ENCODE peak calls at places on chromosomes 6 and 20, in seven cellular contexts. P is GM23248, Q is pancreas, H is ELR, B is left cardiac atrium, N is T-cell, G is type B pancreatic cell. T is an unnamed sample.

GRCh38 chr6:163943647-163944395 is 529.3 kb downstream of the QKI start:
- DNase-seq in Q (no peak), N (no peak), H (peak), G (no peak), B (no peak), P (no peak), T (peak)

GRCh38 chr20:6122111-6122872 is 538 bp downstream of the FERMT1 start:
- DNase-seq in B (no peak), P (peak), N (no peak), G (no peak), Q (no peak), H (peak), T (no peak)

GRCh38 chr6:158481612-158482473 is 78.0 kb upstream of the TMEM181 start:
- DNase-seq in Q (no peak), P (peak), B (no peak), N (no peak), G (no peak), H (peak), T (no peak)

GRCh38 chr6:105326216-105326615 is 76.7 kb downstream of the PREP start:
- DNase-seq in P (peak), N (no peak), B (no peak), Q (peak), H (peak), G (no peak), T (no peak)

GRCh38 chr20:6940052-6940451 is 172.6 kb downstream of the BMP2 start:
- DNase-seq in H (peak), N (no peak), B (no peak), G (no peak), Q (no peak), P (peak), T (no peak)

GRCh38 chr6:56486681-56487080 is 156.0 kb downstream of the DST start:
- DNase-seq in Q (no peak), H (no peak), P (peak), B (no peak), N (no peak), G (no peak), T (no peak)

GRCh38 chr6:20605581-20605980 is 71.3 kb downstream of the CDKAL1 start:
- DNase-seq in N (no peak), B (no peak), G (no peak), H (no peak), Q (no peak), P (peak), T (no peak)

GRCh38 chr20:45372646-45373352 is 5.3 kb downstream of the TP53TG5 start:
- DNase-seq in P (peak), G (no peak), N (no peak), Q (no peak), H (no peak), B (peak), T (peak)

GRCh38 chr6:33156561-33156960 is 35.7 kb downstream of the COL11A2 start:
- DNase-seq in G (no peak), H (no peak), B (no peak), P (no peak), N (no peak), Q (no peak), T (no peak)

GRCh38 chr6:79824231-79824630 is 123.1 kb downstream of the ELOVL4 start:
- DNase-seq in H (no peak), Q (no peak), G (no peak), B (no peak), P (peak), N (no peak), T (no peak)

GRCh38 chr20:47350181-47350550 is 6.3 kb downstream of the ZMYND8 start:
- DNase-seq in G (no peak), B (no peak), P (no peak), H (no peak), Q (no peak), N (peak), T (no peak)

GRCh38 chr6:155085582-155086253 is 90.6 kb downstream of the TIAM2 start:
- DNase-seq in B (no peak), Q (peak), N (no peak), G (no peak), H (peak), P (peak), T (no peak)

GRCh38 chr6:36079596-36079995 is 50.7 kb upstream of the MAPK13 start:
- DNase-seq in N (no peak), H (no peak), B (no peak), Q (no peak), P (no peak), G (no peak), T (no peak)

GRCh38 chr6:30323806-30324205 is 2.9 kb upstream of the TRIM39 start:
- DNase-seq in Q (no peak), G (no peak), B (no peak), N (no peak), P (peak), H (peak), T (no peak)

GRCh38 chr6:39189915-39190544 is 39.2 kb downstream of the KCNK5 start:
- DNase-seq in P (peak), Q (peak), G (no peak), H (peak), N (no peak), B (peak), T (no peak)

GRCh38 chr6:15254074-15254975 is 8.5 kb downstream of the JARID2 start:
- DNase-seq in Q (no peak), B (no peak), N (no peak), G (no peak), P (peak), H (peak), T (no peak)

GRCh38 chr6:107491791-107492674 is 2.1 kb downstream of the SOBP start:
- DNase-seq in G (no peak), Q (no peak), P (peak), B (peak), H (peak), N (no peak), T (peak)

GRCh38 chr20:17579369-17580039 is 9.6 kb downstream of the DSTN start:
- DNase-seq in Q (no peak), B (no peak), G (no peak), N (no peak), H (peak), P (peak), T (no peak)

GRCh38 chr6:166638566-166638965 is 11.5 kb upstream of the RPS6KA2 start:
- DNase-seq in H (no peak), B (no peak), G (no peak), Q (no peak), P (no peak), N (no peak), T (no peak)

GRCh38 chr20:45506398-45506797 is 9.0 kb downstream of the SPINT3 start:
- DNase-seq in B (no peak), N (no peak), H (no peak), P (no peak), G (no peak), Q (no peak), T (no peak)

GRCh38 chr6:137094411-137095008 is 49.7 kb upstream of the IL20RA start:
- DNase-seq in H (peak), B (peak), N (peak), Q (peak), G (no peak), P (peak), T (peak)

GRCh38 chr6:145151624-145152023 is 583.7 kb downstream of the EPM2A start:
- DNase-seq in G (no peak), B (no peak), P (no peak), Q (no peak), H (no peak), N (no peak), T (no peak)

GRCh38 chr6:104522533-104522932 is 337.2 kb downstream of the HACE1 start:
- DNase-seq in G (no peak), P (no peak), N (no peak), Q (no peak), B (no peak), H (no peak), T (no peak)

GRCh38 chr6:104638841-104639290 is 220.9 kb downstream of the HACE1 start:
- DNase-seq in B (no peak), P (no peak), Q (no peak), N (no peak), H (peak), G (no peak), T (no peak)

GRCh38 chr20:20711413-20711812 is 1.0 kb downstream of the RALGAPA2 start:
- DNase-seq in B (no peak), N (peak), P (no peak), G (no peak), Q (peak), H (no peak), T (no peak)

GRCh38 chr6:159047896-159048685 is 3.3 kb upstream of the TAGAP start:
- DNase-seq in P (no peak), Q (no peak), H (no peak), B (no peak), G (peak), N (no peak), T (no peak)

GRCh38 chr20:64044484-64045247 is 4.8 kb downstream of the SOX18 start:
- DNase-seq in P (peak), H (peak), Q (no peak), B (peak), N (no peak), G (no peak), T (peak)

GRCh38 chr6:56819604-56820003 is 135.3 kb upstream of the BEND6 start:
- DNase-seq in N (no peak), B (no peak), Q (no peak), H (no peak), G (no peak), P (no peak), T (no peak)

GRCh38 chr6:169371344-169372144 is 117.9 kb upstream of the THBS2 start:
- DNase-seq in H (peak), B (no peak), Q (no peak), G (no peak), P (peak), N (no peak), T (no peak)

GRCh38 chr6:44921787-44922186 is 406.3 kb upstream of the RUNX2 start:
- DNase-seq in Q (peak), H (no peak), P (no peak), G (no peak), B (no peak), N (no peak), T (no peak)

GRCh38 chr6:22470454-22471368 is 98.7 kb upstream of the HDGFL1 start:
- DNase-seq in Q (peak), H (no peak), N (no peak), G (no peak), P (peak), B (peak), T (peak)

GRCh38 chr20:49712918-49713778 is 530 bp downstream of the B4GALT5 start:
- DNase-seq in H (peak), B (peak), P (no peak), N (no peak), Q (peak), G (no peak), T (peak)